ENCODE peak calls at places on chromosomes 16 and 17, in nine cellular contexts. M, I, S, W, H, J, Z, D and G are unnamed samples.
A peak's percentile ranks its signal among the peaks of the same experiment; 100 is the strongest.

GRCh38 chr17:78532922-78533640 is 44.1 kb downstream of the DNAH17 start:
- DNase-seq in M (no peak), I (no peak), S (no peak), W (no peak), H (no peak), J (no peak), Z (peak; percentile 68), D (no peak), G (no peak)

GRCh38 chr17:21680366-21680765 is 12.0 kb upstream of the KCNJ18 start:
- DNase-seq in M (no peak), I (peak; percentile 64), S (no peak), W (no peak), H (no peak), J (peak; percentile 66), Z (no peak), D (no peak), G (no peak)

GRCh38 chr17:78903101-78903779 is at the start of gene CEP295NL:
- DNase-seq in M (no peak), I (no peak), S (no peak), W (peak; percentile 47), H (no peak), J (no peak), Z (peak; percentile 63), D (no peak), G (no peak)

GRCh38 chr16:9647981-9648701 is 534.1 kb downstream of the GRIN2A start:
- DNase-seq in M (no peak), I (no peak), S (no peak), W (peak; percentile 47), H (no peak), J (no peak), Z (no peak), D (peak; percentile 22), G (no peak)

GRCh38 chr17:73797594-73798110 is 153.4 kb upstream of the SDK2 start:
- DNase-seq in M (no peak), I (no peak), S (no peak), W (no peak), H (no peak), J (peak; percentile 53), Z (no peak), D (no peak), G (no peak)

GRCh38 chr16:31179153-31179746 is 689 bp upstream of the FUS start:
- DNase-seq in M (no peak), I (no peak), S (no peak), W (no peak), H (no peak), J (no peak), Z (no peak), D (no peak), G (peak; percentile 39)

GRCh38 chr16:76265434-76266045 is 11.7 kb upstream of the CNTNAP4 start:
- DNase-seq in M (peak; percentile 28), I (no peak), S (no peak), W (peak; percentile 72), H (peak; percentile 51), J (no peak), Z (peak; percentile 1), D (peak; percentile 48), G (no peak)

GRCh38 chr16:83247767-83248372 is 559.9 kb upstream of the HSBP1 start:
- DNase-seq in M (no peak), I (no peak), S (no peak), W (no peak), H (no peak), J (no peak), Z (no peak), D (no peak), G (no peak)

GRCh38 chr17:67245694-67246397 is 850 bp upstream of the HELZ start:
- DNase-seq in M (peak; percentile 62), I (no peak), S (no peak), W (peak; percentile 93), H (peak; percentile 59), J (peak; percentile 64), Z (no peak), D (peak; percentile 45), G (peak; percentile 41)

GRCh38 chr16:17384473-17384872 is 86.3 kb downstream of the XYLT1 start:
- DNase-seq in M (no peak), I (no peak), S (no peak), W (no peak), H (no peak), J (no peak), Z (no peak), D (no peak), G (no peak)

GRCh38 chr16:17382514-17382913 is 88.2 kb downstream of the XYLT1 start:
- DNase-seq in M (no peak), I (no peak), S (no peak), W (no peak), H (no peak), J (no peak), Z (no peak), D (no peak), G (no peak)

GRCh38 chr16:17381784-17382183 is 89.0 kb downstream of the XYLT1 start:
- DNase-seq in M (no peak), I (no peak), S (no peak), W (no peak), H (no peak), J (no peak), Z (no peak), D (no peak), G (no peak)

GRCh38 chr16:17380613-17381012 is 90.1 kb downstream of the XYLT1 start:
- DNase-seq in M (no peak), I (no peak), S (no peak), W (no peak), H (no peak), J (no peak), Z (peak; percentile 49), D (no peak), G (no peak)

GRCh38 chr16:17382949-17383348 is 87.8 kb downstream of the XYLT1 start:
- DNase-seq in M (peak; percentile 30), I (no peak), S (no peak), W (no peak), H (no peak), J (no peak), Z (no peak), D (no peak), G (no peak)
- H3K4me1 ChIP-seq in M (peaks cover 14% of the 10 kb centered on the region), I (peaks cover 90% of the 10 kb centered on the region), S (peaks cover 4% of the 10 kb centered on the region), W (no peaks in the 10 kb centered on the region), H (peaks cover 12% of the 10 kb centered on the region), J (no peaks in the 10 kb centered on the region), Z (peaks cover 8% of the 10 kb centered on the region), D (peaks cover 19% of the 10 kb centered on the region), G (no peaks in the 10 kb centered on the region)

GRCh38 chr17:49692751-49693150 is 14.9 kb upstream of the SPOP start:
- DNase-seq in M (no peak), I (no peak), S (no peak), W (no peak), H (no peak), J (peak; percentile 57), Z (no peak), D (no peak), G (no peak)

GRCh38 chr17:49695698-49696232 is 12.0 kb downstream of the SLC35B1 start:
- DNase-seq in M (no peak), I (no peak), S (no peak), W (no peak), H (no peak), J (no peak), Z (no peak), D (no peak), G (no peak)

GRCh38 chr17:49698005-49698404 is 9.8 kb downstream of the SLC35B1 start:
- DNase-seq in M (no peak), I (no peak), S (no peak), W (no peak), H (no peak), J (no peak), Z (no peak), D (no peak), G (no peak)

GRCh38 chr17:49696233-49696761 is 11.5 kb downstream of the SLC35B1 start:
- DNase-seq in M (no peak), I (no peak), S (no peak), W (no peak), H (no peak), J (no peak), Z (peak; percentile 17), D (no peak), G (peak; percentile 69)

DNA sequence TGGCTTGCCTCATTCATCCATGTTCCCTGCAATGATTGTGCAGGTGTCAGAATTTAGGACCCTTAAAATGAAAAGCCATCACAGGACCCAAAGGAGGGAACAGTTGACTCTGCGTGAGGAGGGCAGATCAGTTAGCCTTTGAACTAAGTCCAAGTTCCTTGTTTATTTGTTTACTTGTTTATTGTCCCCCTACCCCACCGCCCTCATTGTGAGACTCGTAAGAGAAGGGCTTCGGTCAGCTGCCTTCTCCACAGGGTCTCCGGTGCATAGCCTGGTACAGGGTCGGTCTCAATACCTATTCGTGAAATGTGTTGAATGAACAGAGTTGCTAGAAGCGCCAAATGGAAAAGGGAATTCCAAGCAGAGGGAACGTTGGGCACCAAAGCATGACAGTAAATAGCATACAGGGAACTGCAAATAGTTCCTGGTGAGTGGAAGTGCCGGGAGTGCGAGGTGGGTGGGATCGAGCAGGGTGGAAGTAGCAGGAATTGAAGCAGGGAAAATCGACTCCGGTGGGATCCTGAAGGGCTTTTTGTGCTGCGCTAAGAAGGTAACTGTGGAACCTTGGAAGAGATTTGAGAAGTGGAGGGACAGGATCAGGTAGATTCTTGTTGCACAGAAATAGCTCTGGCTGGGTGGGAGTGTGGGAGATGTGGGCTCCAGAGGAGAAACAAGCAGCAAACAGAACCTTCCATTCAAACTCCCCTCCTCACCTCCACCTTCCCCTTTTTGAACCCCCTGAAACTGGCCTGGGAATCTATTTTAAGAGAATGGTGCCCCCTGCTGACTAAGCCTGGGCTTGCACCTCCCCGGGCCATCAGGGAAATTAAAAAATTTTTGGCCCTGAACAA is 12.7 kb downstream of the SLC35B1 start:
- DNase-seq in M (peak; percentile 72), I (peak; percentile 74), S (no peak), W (peak; percentile 84), H (no peak), J (no peak), Z (no peak), D (peak; percentile 76), G (peak; percentile 65)
- H3K4me1 ChIP-seq in M (peaks cover 13% of the 10 kb centered on the region), I (peaks cover 36% of the 10 kb centered on the region), S (no peaks in the 10 kb centered on the region), W (no peaks in the 10 kb centered on the region), H (peaks cover 7% of the 10 kb centered on the region), J (peaks cover 3% of the 10 kb centered on the region), Z (no peaks in the 10 kb centered on the region), D (peaks cover 10% of the 10 kb centered on the region), G (peaks cover 6% of the 10 kb centered on the region)

DNA sequence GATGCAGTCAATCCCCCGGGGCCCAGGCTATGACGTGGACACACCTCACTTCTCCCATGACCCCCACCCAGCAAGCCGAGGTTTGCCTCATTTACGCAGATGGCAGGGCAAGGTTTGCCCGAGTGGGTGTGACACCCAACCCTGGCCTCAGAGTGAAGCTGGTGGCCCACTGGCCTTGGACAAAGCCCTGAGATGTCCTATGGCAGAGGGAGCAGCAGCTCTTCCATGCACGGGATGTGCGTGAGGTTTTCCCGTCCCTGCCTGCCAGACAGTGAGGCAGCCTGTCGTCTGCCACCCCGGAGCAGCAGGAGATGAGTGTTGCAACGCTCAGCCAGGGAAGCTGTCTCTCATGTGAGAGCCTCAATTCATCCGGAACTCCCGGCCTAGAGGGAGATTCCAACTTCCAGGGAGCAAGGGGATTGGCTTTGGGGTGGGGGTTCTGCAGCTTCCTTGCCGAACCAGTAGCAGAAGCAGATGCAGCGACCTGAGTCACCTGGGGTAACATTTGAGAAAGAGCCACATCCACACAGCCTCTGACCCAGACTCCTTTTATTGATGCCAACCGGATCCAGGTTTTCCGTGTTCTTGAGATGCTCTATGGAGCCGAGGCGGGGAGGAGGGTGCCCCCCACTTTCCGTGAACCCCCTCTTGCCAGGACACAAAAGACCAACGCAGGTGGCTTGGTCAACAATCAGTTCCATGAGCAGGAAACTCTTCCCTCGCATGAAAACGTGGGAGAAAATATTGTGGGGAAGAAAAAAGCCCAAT is 125.6 kb downstream of the C16orf78 start:
- DNase-seq in M (no peak), I (no peak), S (no peak), W (no peak), H (no peak), J (peak; percentile 55), Z (no peak), D (no peak), G (no peak)
- H3K4me1 ChIP-seq in M (no peaks in the 10 kb centered on the region), I (no peaks in the 10 kb centered on the region), S (no peaks in the 10 kb centered on the region), W (no peaks in the 10 kb centered on the region), H (peaks cover 6% of the 10 kb centered on the region), J (no peaks in the 10 kb centered on the region), Z (no peaks in the 10 kb centered on the region), D (peaks cover 8% of the 10 kb centered on the region), G (no peaks in the 10 kb centered on the region)

GRCh38 chr17:6456914-6457687 is 12.8 kb downstream of the PIMREG start:
- DNase-seq in M (peak; percentile 44), I (no peak), S (no peak), W (no peak), H (no peak), J (no peak), Z (peak; percentile 76), D (no peak), G (no peak)
- H3K4me1 ChIP-seq in M (peaks cover 11% of the 10 kb centered on the region), I (no peaks in the 10 kb centered on the region), S (peaks cover 17% of the 10 kb centered on the region), W (no peaks in the 10 kb centered on the region), H (peaks cover 32% of the 10 kb centered on the region), J (no peaks in the 10 kb centered on the region), Z (peaks cover 11% of the 10 kb centered on the region), D (peaks cover 15% of the 10 kb centered on the region), G (peaks cover 5% of the 10 kb centered on the region)